ENCODE peak calls at places on chromosomes 6 and 20, in seven cellular contexts. E is stomach; G is heart right ventricle; B is IMR-90; Q is lung; K is CD8-positive, alpha-beta memory T cell; O is naive thymus-derived CD4-positive, alpha-beta T cell. R is an unnamed sample.
A peak's percentile ranks its signal among the peaks of the same experiment; 100 is the strongest.

GRCh38 chr20:34377072-34377847 is 14.2 kb downstream of the ITCH start:
- DNase-seq in E (no peak), G (no peak), B (no peak), Q (no peak), K (no peak), O (no peak), R (no peak)

GRCh38 chr6:161076211-161076677 is 84.7 kb downstream of the MAP3K4 start:
- DNase-seq in E (no peak), G (no peak), B (no peak), Q (no peak), K (peak; percentile 40), O (no peak), R (no peak)

GRCh38 chr6:74756903-74757302 is 448.9 kb downstream of the COL12A1 start:
- DNase-seq in E (no peak), G (no peak), B (no peak), Q (no peak), K (no peak), O (no peak), R (no peak)

GRCh38 chr6:14734416-14735340 is 511.2 kb upstream of the JARID2 start:
- DNase-seq in E (no peak), G (peak; percentile 16), B (peak; percentile 93), Q (no peak), K (no peak), O (peak; percentile 43), R (no peak)

GRCh38 chr6:36075656-36076055 is 48.0 kb downstream of the MAPK14 start:
- DNase-seq in E (no peak), G (no peak), B (no peak), Q (no peak), K (no peak), O (no peak), R (no peak)

GRCh38 chr6:170262481-170263088 is 28.3 kb downstream of the DLL1 start:
- DNase-seq in E (no peak), G (no peak), B (no peak), Q (no peak), K (no peak), O (no peak), R (no peak)

GRCh38 chr6:14589192-14589591 is 471.6 kb downstream of the CD83 start:
- DNase-seq in E (no peak), G (no peak), B (no peak), Q (no peak), K (no peak), O (no peak), R (no peak)

GRCh38 chr20:20362774-20363435 is 5.0 kb upstream of the INSM1 start:
- DNase-seq in E (no peak), G (no peak), B (no peak), Q (no peak), K (no peak), O (no peak), R (no peak)

GRCh38 chr6:89120371-89120770 is 2.5 kb upstream of the SRSF12 start:
- DNase-seq in E (no peak), G (no peak), B (peak; percentile 41), Q (no peak), K (no peak), O (no peak), R (no peak)

GRCh38 chr6:30689022-30689865 is 1.5 kb downstream of the NRM start:
- DNase-seq in E (no peak), G (no peak), B (no peak), Q (no peak), K (no peak), O (no peak), R (no peak)

GRCh38 chr20:3777726-3778629 is 3.3 kb downstream of the SPEF1 start:
- DNase-seq in E (peak; percentile 62), G (peak; percentile 65), B (no peak), Q (peak; percentile 67), K (no peak), O (peak; percentile 59), R (peak; percentile 78)

GRCh38 chr6:89350281-89351037 is 2.1 kb downstream of the UBE2J1 start:
- DNase-seq in E (no peak), G (no peak), B (no peak), Q (no peak), K (peak; percentile 34), O (no peak), R (no peak)

GRCh38 chr6:79239538-79240168 is 5.2 kb upstream of the HMGN3 start:
- DNase-seq in E (no peak), G (no peak), B (no peak), Q (no peak), K (no peak), O (no peak), R (no peak)

GRCh38 chr6:157770946-157771345 is 52.1 kb upstream of the SNX9 start:
- DNase-seq in E (no peak), G (no peak), B (peak; percentile 83), Q (no peak), K (no peak), O (no peak), R (no peak)

GRCh38 chr6:152893187-152893586 is 89.7 kb downstream of the FBXO5 start:
- DNase-seq in E (no peak), G (no peak), B (no peak), Q (no peak), K (no peak), O (no peak), R (no peak)

GRCh38 chr6:4848382-4849068 is 72.3 kb downstream of the CDYL start:
- DNase-seq in E (peak; percentile 49), G (peak; percentile 29), B (no peak), Q (no peak), K (no peak), O (no peak), R (no peak)

GRCh38 chr6:4840169-4840568 is 64.0 kb downstream of the CDYL start:
- DNase-seq in E (no peak), G (no peak), B (no peak), Q (no peak), K (no peak), O (no peak), R (no peak)

GRCh38 chr6:4846387-4846786 is 70.2 kb downstream of the CDYL start:
- DNase-seq in E (no peak), G (no peak), B (no peak), Q (no peak), K (no peak), O (no peak), R (no peak)

GRCh38 chr6:4849214-4849613 is 73.0 kb downstream of the CDYL start:
- DNase-seq in E (no peak), G (no peak), B (peak; percentile 10), Q (no peak), K (no peak), O (no peak), R (no peak)

GRCh38 chr6:4844108-4844507 is 67.9 kb downstream of the CDYL start:
- DNase-seq in E (no peak), G (no peak), B (no peak), Q (no peak), K (no peak), O (no peak), R (no peak)
- H3K9me3 ChIP-seq in E (no peaks in the 10 kb centered on the region), G (peaks cover 69% of the 10 kb centered on the region), B (peaks cover 11% of the 10 kb centered on the region), Q (no peaks in the 10 kb centered on the region), K (no peaks in the 10 kb centered on the region), O (no peaks in the 10 kb centered on the region), R (peaks cover 42% of the 10 kb centered on the region)

DNA sequence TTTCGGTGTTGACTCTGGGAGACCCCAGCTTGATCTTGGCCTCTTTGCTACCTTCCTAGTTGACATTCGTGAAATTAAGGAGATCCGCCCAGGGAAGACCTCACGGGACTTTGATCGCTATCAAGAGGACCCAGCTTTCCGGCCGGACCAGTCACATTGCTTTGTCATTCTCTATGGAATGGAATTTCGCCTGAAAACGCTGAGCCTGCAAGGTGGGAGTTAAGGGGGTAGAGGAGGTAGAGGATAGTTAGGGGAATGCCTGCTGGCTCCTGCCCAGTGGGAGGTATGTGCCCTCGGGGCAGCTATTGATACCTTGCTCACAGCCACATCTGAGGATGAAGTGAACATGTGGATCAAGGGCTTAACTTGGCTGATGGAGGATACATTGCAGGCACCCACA is 22.2 kb downstream of the PLCG1 start:
- DNase-seq in E (no peak), G (no peak), B (no peak), Q (no peak), K (no peak), O (no peak), R (no peak)
- H3K36me3 ChIP-seq in E (peaks cover 50% of the 10 kb centered on the region), G (peaks cover 10% of the 10 kb centered on the region), B (peaks cover 47% of the 10 kb centered on the region), Q (peaks cover 4% of the 10 kb centered on the region), K (peaks cover 43% of the 10 kb centered on the region), O (peaks cover 21% of the 10 kb centered on the region), R (peaks cover 30% of the 10 kb centered on the region)

GRCh38 chr6:165086746-165087145 is 222.7 kb downstream of the C6orf118 start:
- DNase-seq in E (no peak), G (no peak), B (no peak), Q (no peak), K (no peak), O (no peak), R (no peak)

GRCh38 chr6:165092881-165093595 is 216.4 kb downstream of the C6orf118 start:
- DNase-seq in E (no peak), G (no peak), B (no peak), Q (no peak), K (no peak), O (no peak), R (no peak)

GRCh38 chr6:165091121-165091785 is 218.2 kb downstream of the C6orf118 start:
- DNase-seq in E (no peak), G (no peak), B (no peak), Q (no peak), K (no peak), O (no peak), R (no peak)

GRCh38 chr6:165090206-165090605 is 219.2 kb downstream of the C6orf118 start:
- DNase-seq in E (no peak), G (no peak), B (no peak), Q (no peak), K (no peak), O (no peak), R (no peak)
- H3K9me3 ChIP-seq in E (no peaks in the 10 kb centered on the region), G (no peaks in the 10 kb centered on the region), B (peaks cover 18% of the 10 kb centered on the region), Q (no peaks in the 10 kb centered on the region), K (no peaks in the 10 kb centered on the region), O (no peaks in the 10 kb centered on the region), R (no peaks in the 10 kb centered on the region)

DNA sequence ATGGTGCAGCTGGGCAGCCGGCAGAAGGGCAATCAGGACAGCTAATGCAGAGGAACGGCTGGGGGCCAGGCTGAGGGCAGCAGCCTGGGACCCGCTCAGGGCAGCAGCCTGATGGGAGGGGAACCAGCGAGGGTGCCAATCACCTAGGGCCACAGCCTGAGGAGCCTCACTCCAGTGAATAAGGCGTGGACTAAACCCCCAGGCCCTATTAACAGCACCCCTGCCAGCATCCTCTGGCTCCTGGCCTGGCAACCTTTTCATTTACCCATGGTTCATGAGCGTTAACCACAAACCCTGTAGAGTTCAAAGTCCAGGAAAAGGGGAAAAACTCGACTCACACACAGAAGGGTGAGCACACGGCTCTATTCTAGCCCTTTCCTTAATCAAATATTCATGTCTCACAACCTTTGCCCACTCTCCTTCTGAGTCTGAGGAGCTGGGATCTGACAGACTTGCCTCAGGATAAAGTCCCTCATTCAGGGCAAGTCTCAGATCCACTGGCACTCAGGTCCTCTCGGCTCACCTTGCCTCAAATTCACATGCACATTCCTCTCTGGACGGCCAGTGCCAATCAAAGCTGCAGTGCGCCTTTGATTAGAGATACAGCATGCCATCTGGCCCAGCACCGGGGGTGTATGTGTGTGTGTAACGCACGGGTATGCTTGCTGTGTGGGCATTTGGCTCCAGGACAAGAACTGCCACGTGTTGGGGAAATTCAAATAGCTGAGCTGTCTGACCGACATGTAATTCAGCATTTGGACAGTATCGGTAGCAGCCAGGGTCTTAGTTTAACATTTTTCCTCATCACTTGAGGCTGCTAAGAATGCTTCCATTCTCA is 86.9 kb upstream of the TRAF3IP2 start:
- DNase-seq in E (peak; percentile 85), G (peak; percentile 62), B (no peak), Q (no peak), K (no peak), O (no peak), R (no peak)
- H3K36me3 ChIP-seq in E (peaks cover 43% of the 10 kb centered on the region), G (no peaks in the 10 kb centered on the region), B (peaks cover 41% of the 10 kb centered on the region), Q (peaks cover 3% of the 10 kb centered on the region), K (peaks cover 73% of the 10 kb centered on the region), O (peaks cover 24% of the 10 kb centered on the region), R (peaks cover 32% of the 10 kb centered on the region)

R was measured in right atrium auricular region.